ENCODE peak calls at places on chromosomes 16 and 17, in ten cellular contexts. One of them, this sample, is unnamed.

GRCh38 chr17:1203111-1203966 is 23.6 kb upstream of the ABR start:
- DNase-seq in substantia nigra: no peak
- DNase-seq in RWPE2: no peak
- DNase-seq in A549: peak; percentile 87
- DNase-seq in CD8-positive, alpha-beta memory T cell: peak; percentile 45
- DNase-seq in tibial nerve: peak; percentile 60
- DNase-seq in lung: peak; percentile 65
- DNase-seq in uterus: peak; percentile 64
- DNase-seq in left ventricle myocardium inferior: peak; percentile 63
- DNase-seq in sigmoid colon: peak; percentile 90
- DNase-seq in this sample: peak; percentile 61

GRCh38 chr17:19736071-19736470 is 12.0 kb downstream of the ALDH3A1 start:
- DNase-seq in substantia nigra: no peak
- DNase-seq in RWPE2: no peak
- DNase-seq in A549: no peak
- DNase-seq in CD8-positive, alpha-beta memory T cell: no peak
- DNase-seq in tibial nerve: no peak
- DNase-seq in lung: no peak
- DNase-seq in uterus: no peak
- DNase-seq in left ventricle myocardium inferior: peak; percentile 10
- DNase-seq in sigmoid colon: no peak
- DNase-seq in this sample: no peak

GRCh38 chr16:87487361-87487924 is 5.4 kb downstream of the ZCCHC14 start:
- DNase-seq in substantia nigra: no peak
- DNase-seq in RWPE2: peak; percentile 83
- DNase-seq in A549: no peak
- DNase-seq in CD8-positive, alpha-beta memory T cell: no peak
- DNase-seq in tibial nerve: no peak
- DNase-seq in lung: peak; percentile 57
- DNase-seq in uterus: no peak
- DNase-seq in left ventricle myocardium inferior: peak; percentile 39
- DNase-seq in sigmoid colon: no peak
- DNase-seq in this sample: peak; percentile 91

GRCh38 chr17:1752425-1752941 is 9.4 kb upstream of the SERPINF1 start:
- DNase-seq in substantia nigra: no peak
- DNase-seq in RWPE2: peak; percentile 66
- DNase-seq in A549: peak; percentile 83
- DNase-seq in CD8-positive, alpha-beta memory T cell: no peak
- DNase-seq in tibial nerve: no peak
- DNase-seq in lung: peak; percentile 61
- DNase-seq in uterus: no peak
- DNase-seq in left ventricle myocardium inferior: no peak
- DNase-seq in sigmoid colon: no peak
- DNase-seq in this sample: no peak

GRCh38 chr17:58039975-58040374 is 32.9 kb upstream of the SRSF1 start:
- DNase-seq in substantia nigra: no peak
- DNase-seq in RWPE2: no peak
- DNase-seq in A549: no peak
- DNase-seq in CD8-positive, alpha-beta memory T cell: no peak
- DNase-seq in tibial nerve: no peak
- DNase-seq in lung: no peak
- DNase-seq in uterus: no peak
- DNase-seq in left ventricle myocardium inferior: no peak
- DNase-seq in sigmoid colon: no peak
- DNase-seq in this sample: no peak

GRCh38 chr17:14297161-14297851 is 3.6 kb upstream of the HS3ST3B1 start:
- DNase-seq in substantia nigra: no peak
- DNase-seq in RWPE2: no peak
- DNase-seq in A549: peak; percentile 59
- DNase-seq in CD8-positive, alpha-beta memory T cell: peak; percentile 14
- DNase-seq in tibial nerve: no peak
- DNase-seq in lung: peak; percentile 32
- DNase-seq in uterus: peak; percentile 34
- DNase-seq in left ventricle myocardium inferior: peak; percentile 21
- DNase-seq in sigmoid colon: no peak
- DNase-seq in this sample: peak; percentile 75

GRCh38 chr16:10942352-10943297 is at the start of gene DEXI:
- DNase-seq in substantia nigra: peak; percentile 78
- DNase-seq in RWPE2: peak; percentile 91
- DNase-seq in A549: peak; percentile 98
- DNase-seq in CD8-positive, alpha-beta memory T cell: peak; percentile 93
- DNase-seq in tibial nerve: peak; percentile 88
- DNase-seq in lung: peak; percentile 93
- DNase-seq in uterus: peak; percentile 97
- DNase-seq in left ventricle myocardium inferior: peak; percentile 96
- DNase-seq in sigmoid colon: peak; percentile 98
- DNase-seq in this sample: peak; percentile 97

GRCh38 chr17:34991606-34992005 is 11.3 kb downstream of the LIG3 start:
- DNase-seq in substantia nigra: no peak
- DNase-seq in RWPE2: no peak
- DNase-seq in A549: no peak
- DNase-seq in CD8-positive, alpha-beta memory T cell: no peak
- DNase-seq in tibial nerve: no peak
- DNase-seq in lung: no peak
- DNase-seq in uterus: no peak
- DNase-seq in left ventricle myocardium inferior: no peak
- DNase-seq in sigmoid colon: no peak
- DNase-seq in this sample: no peak

GRCh38 chr17:74773871-74774286 is 2.3 kb downstream of the NAT9 start:
- DNase-seq in substantia nigra: no peak
- DNase-seq in RWPE2: no peak
- DNase-seq in A549: no peak
- DNase-seq in CD8-positive, alpha-beta memory T cell: no peak
- DNase-seq in tibial nerve: no peak
- DNase-seq in lung: no peak
- DNase-seq in uterus: no peak
- DNase-seq in left ventricle myocardium inferior: no peak
- DNase-seq in sigmoid colon: no peak
- DNase-seq in this sample: no peak

GRCh38 chr16:16133943-16134604 is 89.2 kb downstream of the ABCC6 start:
- DNase-seq in substantia nigra: no peak
- DNase-seq in RWPE2: no peak
- DNase-seq in A549: no peak
- DNase-seq in CD8-positive, alpha-beta memory T cell: no peak
- DNase-seq in tibial nerve: no peak
- DNase-seq in lung: no peak
- DNase-seq in uterus: no peak
- DNase-seq in left ventricle myocardium inferior: no peak
- DNase-seq in sigmoid colon: no peak
- DNase-seq in this sample: no peak

GRCh38 chr16:81863630-81864352 is 84.7 kb downstream of the PLCG2 start:
- DNase-seq in substantia nigra: no peak
- DNase-seq in RWPE2: no peak
- DNase-seq in A549: no peak
- DNase-seq in CD8-positive, alpha-beta memory T cell: no peak
- DNase-seq in tibial nerve: no peak
- DNase-seq in lung: no peak
- DNase-seq in uterus: no peak
- DNase-seq in left ventricle myocardium inferior: no peak
- DNase-seq in sigmoid colon: no peak
- DNase-seq in this sample: no peak

GRCh38 chr16:81860867-81861266 is 81.8 kb downstream of the PLCG2 start:
- DNase-seq in substantia nigra: no peak
- DNase-seq in RWPE2: no peak
- DNase-seq in A549: no peak
- DNase-seq in CD8-positive, alpha-beta memory T cell: no peak
- DNase-seq in tibial nerve: no peak
- DNase-seq in lung: no peak
- DNase-seq in uterus: no peak
- DNase-seq in left ventricle myocardium inferior: no peak
- DNase-seq in sigmoid colon: no peak
- DNase-seq in this sample: no peak

GRCh38 chr16:81861915-81862314 is 82.8 kb downstream of the PLCG2 start:
- DNase-seq in substantia nigra: no peak
- DNase-seq in RWPE2: no peak
- DNase-seq in A549: no peak
- DNase-seq in CD8-positive, alpha-beta memory T cell: no peak
- DNase-seq in tibial nerve: no peak
- DNase-seq in lung: no peak
- DNase-seq in uterus: no peak
- DNase-seq in left ventricle myocardium inferior: no peak
- DNase-seq in sigmoid colon: no peak
- DNase-seq in this sample: no peak

GRCh38 chr16:81860310-81860709 is 81.2 kb downstream of the PLCG2 start:
- DNase-seq in substantia nigra: no peak
- DNase-seq in RWPE2: no peak
- DNase-seq in A549: no peak
- DNase-seq in CD8-positive, alpha-beta memory T cell: no peak
- DNase-seq in tibial nerve: no peak
- DNase-seq in lung: no peak
- DNase-seq in uterus: no peak
- DNase-seq in left ventricle myocardium inferior: no peak
- DNase-seq in sigmoid colon: no peak
- DNase-seq in this sample: no peak

DNA sequence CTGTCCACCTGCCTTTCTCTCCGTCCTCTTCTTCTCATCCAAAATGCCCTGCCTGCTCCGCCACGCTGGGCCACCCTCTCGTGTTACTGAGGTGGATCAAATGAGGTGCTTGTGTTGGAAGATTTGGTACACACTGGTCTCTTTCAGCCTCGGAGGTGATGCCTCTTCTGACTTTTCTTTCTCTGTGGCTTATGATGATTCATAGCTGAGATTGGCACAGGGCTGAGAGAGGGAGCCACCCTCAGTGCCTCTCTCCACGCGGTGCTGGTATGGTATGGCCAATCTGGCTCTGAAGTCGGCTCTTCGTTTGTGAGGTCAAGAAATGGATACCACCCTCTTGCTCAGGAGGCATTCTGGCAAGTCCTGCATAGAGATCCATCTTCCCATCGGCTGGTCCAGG is 82.4 kb downstream of the PLCG2 start:
- DNase-seq in substantia nigra: no peak
- DNase-seq in RWPE2: no peak
- DNase-seq in A549: no peak
- DNase-seq in CD8-positive, alpha-beta memory T cell: no peak
- DNase-seq in tibial nerve: no peak
- DNase-seq in lung: no peak
- DNase-seq in uterus: no peak
- DNase-seq in left ventricle myocardium inferior: no peak
- DNase-seq in sigmoid colon: no peak
- DNase-seq in this sample: no peak
- H3K27ac ChIP-seq in substantia nigra: no peak overlapping the region
- H3K27ac ChIP-seq in RWPE2: no peak overlapping the region
- H3K27ac ChIP-seq in A549: no peak overlapping the region
- H3K27ac ChIP-seq in CD8-positive, alpha-beta memory T cell: no peak overlapping the region
- H3K27ac ChIP-seq in tibial nerve: no peak overlapping the region
- H3K27ac ChIP-seq in lung: no peak overlapping the region
- H3K27ac ChIP-seq in uterus: peak overlapping the region; percentile 0
- H3K27ac ChIP-seq in left ventricle myocardium inferior: peak overlapping the region; percentile 62
- H3K27ac ChIP-seq in sigmoid colon: no peak overlapping the region
- H3K27ac ChIP-seq in this sample: peak overlapping the region; percentile 23

GRCh38 chr17:8922923-8923322 is 42.6 kb downstream of the PIK3R5 start:
- DNase-seq in substantia nigra: no peak
- DNase-seq in RWPE2: no peak
- DNase-seq in A549: no peak
- DNase-seq in CD8-positive, alpha-beta memory T cell: no peak
- DNase-seq in tibial nerve: no peak
- DNase-seq in lung: no peak
- DNase-seq in uterus: no peak
- DNase-seq in left ventricle myocardium inferior: no peak
- DNase-seq in sigmoid colon: no peak
- DNase-seq in this sample: no peak
- H3K27ac ChIP-seq in substantia nigra: peak overlapping the region; percentile 69
- H3K27ac ChIP-seq in RWPE2: peak overlapping the region; percentile 90
- H3K27ac ChIP-seq in A549: no peak overlapping the region
- H3K27ac ChIP-seq in CD8-positive, alpha-beta memory T cell: no peak overlapping the region
- H3K27ac ChIP-seq in tibial nerve: peak overlapping the region; percentile 69
- H3K27ac ChIP-seq in lung: no peak overlapping the region
- H3K27ac ChIP-seq in uterus: no peak overlapping the region
- H3K27ac ChIP-seq in left ventricle myocardium inferior: peak overlapping the region; percentile 4
- H3K27ac ChIP-seq in sigmoid colon: no peak overlapping the region
- H3K27ac ChIP-seq in this sample: peak overlapping the region; percentile 20

GRCh38 chr17:36129616-36130015 is 26.0 kb downstream of the CCL4 start:
- DNase-seq in substantia nigra: no peak
- DNase-seq in RWPE2: no peak
- DNase-seq in A549: no peak
- DNase-seq in CD8-positive, alpha-beta memory T cell: no peak
- DNase-seq in tibial nerve: no peak
- DNase-seq in lung: no peak
- DNase-seq in uterus: no peak
- DNase-seq in left ventricle myocardium inferior: no peak
- DNase-seq in sigmoid colon: no peak
- DNase-seq in this sample: no peak

GRCh38 chr17:36131931-36132330 is 28.3 kb downstream of the CCL4 start:
- DNase-seq in substantia nigra: no peak
- DNase-seq in RWPE2: no peak
- DNase-seq in A549: no peak
- DNase-seq in CD8-positive, alpha-beta memory T cell: no peak
- DNase-seq in tibial nerve: no peak
- DNase-seq in lung: no peak
- DNase-seq in uterus: no peak
- DNase-seq in left ventricle myocardium inferior: no peak
- DNase-seq in sigmoid colon: no peak
- DNase-seq in this sample: no peak

GRCh38 chr17:36131436-36131835 is 27.8 kb downstream of the CCL4 start:
- DNase-seq in substantia nigra: no peak
- DNase-seq in RWPE2: no peak
- DNase-seq in A549: no peak
- DNase-seq in CD8-positive, alpha-beta memory T cell: no peak
- DNase-seq in tibial nerve: no peak
- DNase-seq in lung: no peak
- DNase-seq in uterus: no peak
- DNase-seq in left ventricle myocardium inferior: no peak
- DNase-seq in sigmoid colon: no peak
- DNase-seq in this sample: no peak

GRCh38 chr17:36133629-36134259 is 30.1 kb downstream of the CCL4 start:
- DNase-seq in substantia nigra: no peak
- DNase-seq in RWPE2: no peak
- DNase-seq in A549: no peak
- DNase-seq in CD8-positive, alpha-beta memory T cell: no peak
- DNase-seq in tibial nerve: peak; percentile 56
- DNase-seq in lung: no peak
- DNase-seq in uterus: no peak
- DNase-seq in left ventricle myocardium inferior: no peak
- DNase-seq in sigmoid colon: no peak
- DNase-seq in this sample: no peak

GRCh38 chr17:36132421-36132831 is 28.8 kb downstream of the CCL4 start:
- DNase-seq in substantia nigra: no peak
- DNase-seq in RWPE2: no peak
- DNase-seq in A549: no peak
- DNase-seq in CD8-positive, alpha-beta memory T cell: no peak
- DNase-seq in tibial nerve: no peak
- DNase-seq in lung: no peak
- DNase-seq in uterus: no peak
- DNase-seq in left ventricle myocardium inferior: no peak
- DNase-seq in sigmoid colon: no peak
- DNase-seq in this sample: no peak
- H3K27ac ChIP-seq in substantia nigra: no peak overlapping the region
- H3K27ac ChIP-seq in RWPE2: no peak overlapping the region
- H3K27ac ChIP-seq in A549: no peak overlapping the region
- H3K27ac ChIP-seq in CD8-positive, alpha-beta memory T cell: no peak overlapping the region
- H3K27ac ChIP-seq in tibial nerve: no peak overlapping the region
- H3K27ac ChIP-seq in lung: no peak overlapping the region
- H3K27ac ChIP-seq in uterus: no peak overlapping the region
- H3K27ac ChIP-seq in left ventricle myocardium inferior: no peak overlapping the region
- H3K27ac ChIP-seq in sigmoid colon: no peak overlapping the region
- H3K27ac ChIP-seq in this sample: no peak overlapping the region

DNA sequence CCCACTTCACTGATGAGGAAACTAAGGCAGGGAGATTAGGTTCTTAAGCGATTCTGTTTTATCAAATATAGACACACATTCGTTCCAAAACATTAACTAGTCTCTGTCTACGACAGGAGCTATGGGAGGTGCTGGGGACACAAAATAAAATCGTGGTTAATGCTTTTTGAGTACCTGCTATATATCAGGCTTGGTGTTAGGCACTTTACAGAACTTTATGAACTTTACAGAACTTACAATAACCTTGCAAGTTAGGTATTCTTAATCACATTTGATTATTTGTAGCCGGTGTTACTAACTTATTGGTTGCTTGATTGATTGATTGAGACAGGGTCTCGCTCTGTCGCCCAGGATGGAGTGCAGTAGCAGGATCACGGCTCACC is 538 bp upstream of the HEATR3 start:
- DNase-seq in substantia nigra: no peak
- DNase-seq in RWPE2: no peak
- DNase-seq in A549: no peak
- DNase-seq in CD8-positive, alpha-beta memory T cell: no peak
- DNase-seq in tibial nerve: no peak
- DNase-seq in lung: no peak
- DNase-seq in uterus: no peak
- DNase-seq in left ventricle myocardium inferior: no peak
- DNase-seq in sigmoid colon: no peak
- DNase-seq in this sample: no peak
- H3K27ac ChIP-seq in substantia nigra: peak overlapping the region; percentile 89
- H3K27ac ChIP-seq in RWPE2: no peak overlapping the region
- H3K27ac ChIP-seq in A549: peak overlapping the region; percentile 35
- H3K27ac ChIP-seq in CD8-positive, alpha-beta memory T cell: no peak overlapping the region
- H3K27ac ChIP-seq in tibial nerve: peak overlapping the region; percentile 93
- H3K27ac ChIP-seq in lung: no peak overlapping the region
- H3K27ac ChIP-seq in uterus: peak overlapping the region; percentile 95
- H3K27ac ChIP-seq in left ventricle myocardium inferior: peak overlapping the region; percentile 99
- H3K27ac ChIP-seq in sigmoid colon: peak overlapping the region; percentile 94
- H3K27ac ChIP-seq in this sample: no peak overlapping the region